ENCODE peak calls at places on chromosomes 7 and 10, in seven cellular contexts. L, F, B, R, W, Y and S are unnamed samples.

GRCh38 chr7:87747681-87748080 is 119.5 kb downstream of the RUNDC3B start:
- DNase-seq in L (no peak), F (no peak), B (no peak), R (no peak), W (no peak), Y (no peak), S (no peak)

GRCh38 chr7:106231856-106232490 is 52.8 kb downstream of the NAMPT start:
- DNase-seq in L (no peak), F (no peak), B (no peak), R (no peak), W (no peak), Y (no peak), S (no peak)

GRCh38 chr10:73873163-73873842 is 1.1 kb downstream of the CAMK2G start:
- DNase-seq in L (no peak), F (no peak), B (no peak), R (no peak), W (no peak), Y (no peak), S (no peak)

GRCh38 chr10:121089434-121089833 is 238.3 kb downstream of the WDR11 start:
- DNase-seq in L (no peak), F (no peak), B (no peak), R (no peak), W (no peak), Y (no peak), S (no peak)

GRCh38 chr10:111873041-111873440 is 310.5 kb downstream of the GPAM start:
- DNase-seq in L (no peak), F (no peak), B (no peak), R (no peak), W (no peak), Y (no peak), S (no peak)

GRCh38 chr7:148962823-148963582 is 65.3 kb downstream of the PDIA4 start:
- DNase-seq in L (peak; percentile 73), F (peak; percentile 60), B (peak; percentile 82), R (no peak), W (peak; percentile 87), Y (peak; percentile 61), S (peak; percentile 67)

GRCh38 chr7:24500599-24501451 is 72.4 kb upstream of the PALS2 start:
- DNase-seq in L (no peak), F (no peak), B (no peak), R (no peak), W (no peak), Y (no peak), S (no peak)

GRCh38 chr7:92778972-92779371 is 57.4 kb downstream of the CDK6 start:
- DNase-seq in L (peak; percentile 30), F (no peak), B (peak; percentile 85), R (no peak), W (no peak), Y (no peak), S (peak; percentile 26)

GRCh38 chr10:91410638-91411367 is 659 bp downstream of the HECTD2 start:
- DNase-seq in L (no peak), F (no peak), B (no peak), R (no peak), W (peak; percentile 57), Y (no peak), S (no peak)

GRCh38 chr7:115274-115911 is 77.0 kb upstream of the FAM20C start:
- DNase-seq in L (no peak), F (no peak), B (peak; percentile 66), R (no peak), W (no peak), Y (no peak), S (peak; percentile 61)

GRCh38 chr10:118340486-118340885 is 1.6 kb downstream of the FAM204A start:
- DNase-seq in L (no peak), F (no peak), B (no peak), R (no peak), W (peak; percentile 14), Y (no peak), S (no peak)

GRCh38 chr10:62456611-62457101 is 82.5 kb downstream of the ZNF365 start:
- DNase-seq in L (peak; percentile 8), F (no peak), B (no peak), R (no peak), W (no peak), Y (no peak), S (no peak)

GRCh38 chr7:96408881-96409280 is 87.0 kb upstream of the SLC25A13 start:
- DNase-seq in L (no peak), F (no peak), B (no peak), R (no peak), W (no peak), Y (no peak), S (no peak)

GRCh38 chr7:50921114-50921513 is 138.4 kb upstream of the GRB10 start:
- DNase-seq in L (no peak), F (no peak), B (no peak), R (no peak), W (no peak), Y (no peak), S (no peak)

GRCh38 chr10:49740346-49741107 is 21.6 kb downstream of the OGDHL start:
- DNase-seq in L (no peak), F (no peak), B (no peak), R (no peak), W (no peak), Y (peak; percentile 19), S (no peak)

GRCh38 chr7:158013085-158013668 is 574.4 kb downstream of the PTPRN2 start:
- DNase-seq in L (no peak), F (no peak), B (no peak), R (no peak), W (no peak), Y (no peak), S (no peak)

DNA sequence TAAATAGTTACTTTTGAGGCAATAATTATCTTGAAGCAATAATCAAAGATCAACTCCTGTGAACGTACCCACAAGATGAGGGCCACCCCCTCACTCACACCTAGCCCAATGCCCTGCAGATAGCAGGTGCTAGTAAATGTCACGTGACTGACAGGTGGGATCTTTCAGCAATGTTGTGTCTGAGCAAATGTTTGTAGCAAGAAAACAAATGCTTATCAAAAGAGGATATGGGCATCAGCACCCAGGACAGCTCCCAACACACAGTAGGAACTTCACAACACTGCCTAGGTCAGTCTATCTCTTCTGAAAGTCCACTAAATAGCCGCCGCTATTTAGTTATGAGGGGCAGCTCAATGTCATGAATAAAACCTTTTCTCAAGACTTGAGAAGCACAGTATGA is 120.8 kb upstream of the PDLIM1 start:
- DNase-seq in L (no peak), F (no peak), B (peak; percentile 32), R (no peak), W (no peak), Y (no peak), S (no peak)
- TF ChIP-seq CTCF in L (no peak), F (no peak), B (no peak), R (no peak), W (no peak), Y (no peak), S (no peak)

DNA sequence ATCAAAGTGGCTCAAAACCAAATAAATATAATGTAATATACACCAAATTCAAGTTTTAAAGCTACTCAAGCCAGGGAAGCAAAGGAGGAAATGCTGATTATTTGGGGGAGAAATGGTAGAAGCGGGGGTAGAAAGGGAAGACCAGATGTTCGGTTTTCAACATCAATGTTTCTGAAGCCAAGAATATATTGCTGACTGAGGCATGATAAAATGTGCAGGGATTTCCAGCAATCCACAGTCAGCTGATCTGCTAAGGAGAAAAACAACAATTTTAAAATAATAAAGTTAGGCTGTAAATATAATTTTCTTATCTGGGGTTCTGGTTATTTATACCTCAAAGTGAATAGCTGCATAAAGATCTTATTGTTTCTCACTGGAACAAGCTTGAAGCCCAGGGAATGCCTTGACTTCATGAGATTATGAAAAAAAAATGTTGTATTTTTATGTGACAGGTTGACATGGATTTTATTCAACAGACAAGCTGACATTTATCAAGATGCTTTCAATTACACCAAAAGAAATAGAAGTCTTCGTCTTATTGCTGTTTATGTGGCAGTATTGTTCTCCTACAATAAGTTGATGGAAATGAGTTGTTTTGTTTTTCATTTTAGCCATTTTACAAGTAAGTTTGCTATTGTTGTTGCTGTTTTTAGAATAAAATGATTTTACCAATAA is 28.6 kb upstream of the BMPER start:
- DNase-seq in L (no peak), F (no peak), B (no peak), R (no peak), W (no peak), Y (no peak), S (no peak)
- TF ChIP-seq POLR2AphosphoS5 in L (no peak), F (no peak), B (no peak), R (no peak), W (no peak), Y (no peak), S (no peak)

GRCh38 chr10:52741851-52742250 is 30.7 kb downstream of the MBL2 start:
- DNase-seq in L (no peak), F (no peak), B (no peak), R (no peak), W (no peak), Y (no peak), S (no peak)

GRCh38 chr10:52740155-52740549 is 32.4 kb downstream of the MBL2 start:
- DNase-seq in L (no peak), F (no peak), B (no peak), R (no peak), W (no peak), Y (no peak), S (no peak)

GRCh38 chr10:52742723-52743122 is 29.9 kb downstream of the MBL2 start:
- DNase-seq in L (no peak), F (no peak), B (no peak), R (no peak), W (no peak), Y (no peak), S (no peak)

GRCh38 chr10:52739380-52740154 is 33.0 kb downstream of the MBL2 start:
- DNase-seq in L (no peak), F (no peak), B (no peak), R (no peak), W (no peak), Y (no peak), S (no peak)

DNA sequence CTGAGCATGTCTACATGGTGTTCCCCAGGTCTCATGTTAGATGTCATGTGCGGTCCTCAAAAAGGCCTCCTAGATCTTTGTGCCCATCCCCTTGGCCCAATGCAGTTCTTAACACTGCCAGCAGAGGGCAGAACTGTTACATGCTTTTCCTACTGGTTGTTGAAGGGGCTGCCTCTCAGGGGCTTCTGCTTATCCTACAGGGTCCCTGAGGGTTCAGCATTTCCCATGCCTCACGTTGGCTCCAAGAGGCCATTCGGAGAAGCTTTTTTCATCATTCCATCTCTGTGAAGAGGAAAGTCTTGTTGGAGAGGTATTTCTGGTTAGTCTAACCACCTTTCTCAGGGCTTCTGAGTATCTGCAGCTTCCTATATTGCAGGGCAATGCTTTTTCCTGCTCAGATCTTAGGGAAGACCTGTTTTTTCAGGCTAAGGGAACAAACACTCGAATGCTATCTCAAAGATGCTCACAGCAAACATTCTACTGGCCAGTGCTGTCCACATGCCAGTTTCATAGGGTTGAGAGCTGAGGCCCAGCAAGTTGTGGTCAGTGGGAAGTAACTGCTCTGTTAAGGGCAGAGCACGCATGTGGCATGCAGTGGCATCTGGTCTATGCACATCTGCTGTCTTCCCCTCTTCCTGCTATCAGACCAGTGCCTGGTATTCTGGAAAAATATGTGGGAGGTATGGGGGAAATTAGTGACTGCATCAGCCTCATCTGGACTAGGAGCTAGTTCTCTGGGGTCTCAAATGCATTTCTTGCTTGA is 31.5 kb downstream of the MBL2 start:
- DNase-seq in L (peak; percentile 23), F (peak; percentile 32), B (no peak), R (no peak), W (peak; percentile 52), Y (peak; percentile 55), S (peak; percentile 35)
- TF ChIP-seq CTCF in L (peak; percentile 59), F (peak; percentile 64), B (peak; percentile 49), R (no peak), W (peak; percentile 90), Y (peak; percentile 87), S (peak; percentile 78)

DNA sequence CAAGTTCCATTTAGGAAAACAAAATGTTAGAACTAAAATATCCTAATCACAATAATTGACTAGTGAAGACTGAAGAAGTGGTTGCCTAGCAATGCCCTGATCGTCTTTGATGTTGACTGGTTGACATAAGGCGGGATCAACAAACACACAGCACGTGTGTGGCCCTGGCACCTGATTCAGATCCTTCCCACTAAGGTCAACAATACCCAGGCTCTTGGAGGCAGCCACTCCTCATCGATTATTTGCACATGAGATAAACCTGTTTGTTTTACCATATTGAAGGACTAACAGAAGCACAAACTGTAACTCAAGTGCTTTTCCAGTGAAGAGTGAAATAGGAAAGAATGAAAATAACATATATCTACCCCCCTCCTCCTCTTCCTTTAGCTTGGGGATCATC is 15.6 kb downstream of the FANK1 start:
- DNase-seq in L (peak; percentile 74), F (no peak), B (no peak), R (no peak), W (no peak), Y (peak; percentile 90), S (peak; percentile 35)
- TF ChIP-seq POLR2AphosphoS5 in L (peak; percentile 35), F (no peak), B (no peak), R (no peak), W (no peak), Y (peak; percentile 57), S (no peak)